ENCODE peak calls at places on chromosomes 2 and 18, in ten cellular contexts. D is AG04450, J is pancreas, A is A549, L is Peyer's patch, O is WERI-Rb-1, K is OCI-LY7, X is heart left ventricle, T is fibroblast of lung, G is tibial nerve. M is an unnamed sample.

GRCh38 chr2:231299267-231299666 is 96.2 kb upstream of the B3GNT7 start:
- DNase-seq in L (no peak), D (no peak), T (no peak), A (no peak), O (no peak), J (no peak), G (no peak), X (no peak), K (peak; percentile 44), M (no peak)

GRCh38 chr18:35862115-35862640 is 110.3 kb upstream of the RMP24 start:
- DNase-seq in O (no peak), X (no peak), T (peak; percentile 24), A (no peak), K (no peak), J (no peak), L (no peak), G (no peak), D (no peak), M (peak; percentile 26)

GRCh38 chr2:29209551-29209950 is 94.3 kb downstream of the CLIP4 start:
- DNase-seq in K (no peak), X (no peak), T (no peak), A (no peak), O (no peak), G (no peak), D (no peak), L (no peak), J (no peak), M (no peak)

GRCh38 chr2:94762600-94762999 is 108.6 kb upstream of the TEKT4 start:
- DNase-seq in X (no peak), K (no peak), O (no peak), D (no peak), L (no peak), G (no peak), J (no peak), T (no peak), A (no peak), M (no peak)

GRCh38 chr2:20418519-20418918 is 28.4 kb upstream of the RHOB start:
- DNase-seq in D (no peak), K (no peak), L (no peak), J (no peak), O (no peak), X (no peak), T (no peak), G (no peak), A (no peak), M (peak; percentile 43)

GRCh38 chr2:47629501-47630460 is 153.2 kb upstream of the MSH6 start:
- DNase-seq in G (no peak), D (no peak), K (no peak), O (no peak), J (no peak), T (no peak), L (no peak), A (no peak), X (no peak), M (no peak)

GRCh38 chr2:232698552-232699091 is 1.5 kb downstream of the GIGYF2 start:
- DNase-seq in G (no peak), D (no peak), A (no peak), X (no peak), K (no peak), T (no peak), J (no peak), L (no peak), O (no peak), M (no peak)

GRCh38 chr2:68822207-68822872 is 48.9 kb downstream of the BMP10 start:
- DNase-seq in O (no peak), K (no peak), D (no peak), J (no peak), X (no peak), L (no peak), A (no peak), T (no peak), G (no peak), M (no peak)

GRCh38 chr2:27527182-27527581 is 30.5 kb downstream of the GCKR start:
- DNase-seq in T (peak; percentile 11), A (no peak), O (no peak), K (no peak), L (no peak), J (no peak), X (no peak), G (no peak), D (no peak), M (no peak)

GRCh38 chr2:64686283-64686956 is 32.7 kb upstream of the SERTAD2 start:
- DNase-seq in G (no peak), A (no peak), J (no peak), O (no peak), D (no peak), K (no peak), X (no peak), T (no peak), L (no peak), M (no peak)

GRCh38 chr18:48886520-48887293 is 64.1 kb downstream of the SMAD7 start:
- DNase-seq in A (no peak), X (no peak), D (no peak), L (peak; percentile 12), K (no peak), J (no peak), O (no peak), T (no peak), G (no peak), M (no peak)

GRCh38 chr2:29430382-29431112 is 315.3 kb downstream of the CLIP4 start:
- DNase-seq in D (no peak), X (no peak), O (no peak), K (no peak), T (no peak), J (no peak), G (no peak), L (no peak), A (no peak), M (no peak)

GRCh38 chr2:241279828-241280227 is 35.6 kb downstream of the HDLBP start:
- DNase-seq in G (no peak), O (no peak), K (no peak), A (no peak), T (no peak), L (no peak), D (no peak), X (no peak), J (no peak), M (peak; percentile 21)

GRCh38 chr2:241282553-241282952 is 32.9 kb downstream of the HDLBP start:
- DNase-seq in K (no peak), T (no peak), L (no peak), X (no peak), G (no peak), A (no peak), J (no peak), D (no peak), O (no peak), M (peak; percentile 1)

GRCh38 chr2:241279413-241279812 is 36.1 kb downstream of the HDLBP start:
- DNase-seq in A (no peak), O (peak; percentile 43), X (no peak), G (no peak), K (no peak), T (no peak), L (no peak), D (no peak), J (no peak), M (peak; percentile 56)

GRCh38 chr2:241275910-241276309 is 39.6 kb downstream of the HDLBP start:
- DNase-seq in L (no peak), G (no peak), D (no peak), A (no peak), O (no peak), K (no peak), X (no peak), J (no peak), T (no peak), M (no peak)

DNA sequence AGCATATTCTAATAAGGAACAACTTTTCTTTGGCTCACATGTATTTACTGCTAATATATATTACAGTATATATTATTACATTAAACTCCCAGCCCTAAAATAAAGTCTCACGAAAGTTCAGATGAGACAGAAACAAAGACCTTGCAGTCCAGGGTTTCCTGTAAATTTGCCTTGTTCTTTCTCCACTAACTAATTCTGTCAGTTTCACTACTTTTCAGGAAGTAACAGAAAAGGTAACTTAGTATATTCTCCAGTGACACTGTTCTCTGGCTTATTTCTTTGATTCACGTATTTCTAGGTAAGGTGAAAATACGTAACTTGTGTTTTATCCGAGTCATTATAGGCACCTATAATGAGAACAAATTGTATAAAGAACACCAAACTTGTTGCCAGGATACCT is 35.2 kb downstream of the HDLBP start:
- DNase-seq in O (no peak), L (no peak), D (no peak), T (no peak), X (no peak), K (no peak), J (no peak), A (no peak), G (no peak), M (no peak)
- H3K27ac ChIP-seq in O (no peak overlapping the region), L (no peak overlapping the region), D (no peak overlapping the region), T (no peak overlapping the region), X (no peak overlapping the region), K (no peak overlapping the region), J (no peak overlapping the region), A (no peak overlapping the region), G (no peak overlapping the region), M (no peak overlapping the region)

DNA sequence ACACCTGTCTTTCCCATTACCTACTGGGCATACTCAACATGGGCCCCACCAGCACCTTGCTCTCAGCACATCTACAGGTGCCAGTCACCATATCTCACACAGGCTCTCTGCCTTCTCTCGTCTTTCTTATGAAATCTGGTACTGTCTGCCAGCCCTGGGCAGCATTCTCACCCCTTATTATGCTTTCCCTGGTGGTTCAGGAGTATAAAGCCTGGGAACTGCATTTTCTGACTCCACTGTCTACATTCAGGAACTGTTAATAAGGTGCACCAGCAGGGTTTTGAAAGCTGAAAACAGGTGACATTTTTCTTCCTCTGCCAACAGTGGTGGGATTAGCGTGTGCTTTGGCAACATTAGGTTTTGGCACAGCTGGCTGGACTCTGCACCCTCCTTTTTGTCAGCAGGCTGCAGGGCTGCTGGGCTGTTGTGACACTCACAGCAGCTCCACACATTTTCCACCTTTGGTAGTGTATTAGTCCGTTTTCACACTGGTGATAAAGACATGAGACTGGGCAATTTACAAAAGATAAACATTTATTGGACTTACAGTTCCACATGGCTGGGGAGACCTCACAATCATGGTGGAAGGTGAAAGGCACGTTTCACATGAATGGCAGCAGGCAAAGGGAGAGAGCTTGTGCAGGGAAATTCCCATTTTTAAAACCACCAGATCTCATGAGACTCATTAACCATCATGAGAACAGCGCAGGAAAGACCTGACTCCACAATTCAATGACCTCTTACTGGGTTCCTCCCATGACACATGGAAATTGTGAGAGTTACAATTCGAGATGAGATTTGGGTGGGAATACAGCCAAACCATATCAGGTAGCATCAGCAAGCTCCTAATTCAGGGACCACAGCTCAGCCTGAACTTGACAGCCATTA is 343.1 kb upstream of the LYPD1 start:
- DNase-seq in L (no peak), T (no peak), K (no peak), A (no peak), D (no peak), J (no peak), G (no peak), O (no peak), X (no peak), M (no peak)
- H3K9me3 ChIP-seq in L (no peaks in the 10 kb centered on the region), T (no peaks in the 10 kb centered on the region), K (no peaks in the 10 kb centered on the region), A (no peaks in the 10 kb centered on the region), D (no peaks in the 10 kb centered on the region), J (no peaks in the 10 kb centered on the region), G (no peaks in the 10 kb centered on the region), O (no peaks in the 10 kb centered on the region), X (no peaks in the 10 kb centered on the region), M (no peaks in the 10 kb centered on the region)

GRCh38 chr2:85278361-85278760 is 49.4 kb downstream of the TGOLN2 start:
- DNase-seq in A (no peak), T (peak; percentile 87), X (no peak), K (no peak), L (no peak), D (peak; percentile 55), J (no peak), G (no peak), O (no peak), M (no peak)
- H3K27ac ChIP-seq in A (no peak overlapping the region), T (peak overlapping the region; percentile 51), X (no peak overlapping the region), K (no peak overlapping the region), L (no peak overlapping the region), D (peak overlapping the region; percentile 96), J (no peak overlapping the region), G (peak overlapping the region; percentile 79), O (no peak overlapping the region), M (peak overlapping the region; percentile 59)

GRCh38 chr18:72566327-72566726 is 22.2 kb upstream of the CBLN2 start:
- DNase-seq in X (no peak), O (no peak), G (no peak), A (no peak), L (no peak), T (no peak), K (no peak), J (no peak), D (no peak), M (no peak)
- H3K9me3 ChIP-seq in X (no peaks in the 10 kb centered on the region), O (no peaks in the 10 kb centered on the region), G (no peaks in the 10 kb centered on the region), A (no peaks in the 10 kb centered on the region), L (no peaks in the 10 kb centered on the region), T (no peaks in the 10 kb centered on the region), K (no peaks in the 10 kb centered on the region), J (no peaks in the 10 kb centered on the region), D (no peaks in the 10 kb centered on the region), M (peaks cover 14% of the 10 kb centered on the region)

M was measured in right atrium auricular region.